ENCODE peak calls at places on chromosomes 2 and 18, in five cellular contexts. One of them, this sample, is unnamed.

GRCh38 chr2:98346259-98347236 is at the start of gene CNGA3:
- DNase-seq in WTC11: peak
- DNase-seq in HepG2: no peak
- DNase-seq in H1: peak
- DNase-seq in K562: peak
- DNase-seq in this sample: no peak

GRCh38 chr18:6022089-6022444 is 126.7 kb upstream of the TMEM200C start:
- DNase-seq in H1: no peak
- DNase-seq in K562: no peak
- DNase-seq in WTC11: no peak
- DNase-seq in HepG2: no peak
- DNase-seq in this sample: no peak

GRCh38 chr2:20648207-20648606 is 2.7 kb downstream of the HS1BP3 start:
- DNase-seq in HepG2: no peak
- DNase-seq in H1: no peak
- DNase-seq in K562: no peak
- DNase-seq in WTC11: no peak
- DNase-seq in this sample: no peak

GRCh38 chr2:98084151-98084868 is 2.7 kb upstream of the VWA3B start:
- DNase-seq in H1: no peak
- DNase-seq in HepG2: peak
- DNase-seq in K562: no peak
- DNase-seq in WTC11: no peak
- DNase-seq in this sample: no peak

GRCh38 chr2:239979243-239980023 is 45.7 kb downstream of the NDUFA10 start:
- DNase-seq in WTC11: peak
- DNase-seq in K562: no peak
- DNase-seq in HepG2: no peak
- DNase-seq in H1: peak
- DNase-seq in this sample: no peak

GRCh38 chr18:8341481-8342230 is 267.6 kb upstream of the RAB12 start:
- DNase-seq in HepG2: peak
- DNase-seq in K562: no peak
- DNase-seq in H1: no peak
- DNase-seq in WTC11: no peak
- DNase-seq in this sample: no peak

GRCh38 chr2:232386740-232387450 is 8.3 kb downstream of the ALPP start:
- DNase-seq in K562: no peak
- DNase-seq in WTC11: peak
- DNase-seq in HepG2: no peak
- DNase-seq in H1: peak
- DNase-seq in this sample: no peak

GRCh38 chr2:239593965-239594771 is 193.3 kb upstream of the HDAC4 start:
- DNase-seq in H1: peak
- DNase-seq in WTC11: peak
- DNase-seq in K562: no peak
- DNase-seq in HepG2: no peak
- DNase-seq in this sample: no peak

GRCh38 chr2:50513724-50514123 is 518.2 kb downstream of the NRXN1 start:
- DNase-seq in WTC11: no peak
- DNase-seq in HepG2: no peak
- DNase-seq in K562: no peak
- DNase-seq in H1: no peak
- DNase-seq in this sample: no peak

GRCh38 chr2:130759906-130760753 is 4.8 kb downstream of the AMER3 start:
- DNase-seq in H1: no peak
- DNase-seq in WTC11: no peak
- DNase-seq in HepG2: no peak
- DNase-seq in K562: no peak
- DNase-seq in this sample: no peak

GRCh38 chr18:3305354-3305762 is 43.4 kb downstream of the MYL12B start:
- DNase-seq in HepG2: no peak
- DNase-seq in H1: no peak
- DNase-seq in WTC11: no peak
- DNase-seq in K562: peak
- DNase-seq in this sample: no peak

GRCh38 chr18:78376036-78376435 is 603.6 kb upstream of the SALL3 start:
- DNase-seq in H1: no peak
- DNase-seq in K562: no peak
- DNase-seq in WTC11: peak
- DNase-seq in HepG2: no peak
- DNase-seq in this sample: no peak

GRCh38 chr2:43714164-43714563 is 37.9 kb upstream of the C1GALT1C1L start:
- DNase-seq in WTC11: no peak
- DNase-seq in H1: no peak
- DNase-seq in K562: no peak
- DNase-seq in HepG2: no peak
- DNase-seq in this sample: no peak

GRCh38 chr2:100822587-100823248 is 2.8 kb downstream of the NPAS2 start:
- DNase-seq in WTC11: no peak
- DNase-seq in HepG2: peak
- DNase-seq in K562: no peak
- DNase-seq in H1: no peak
- DNase-seq in this sample: no peak

GRCh38 chr2:62084823-62085222 is 111.1 kb upstream of the B3GNT2 start:
- DNase-seq in H1: no peak
- DNase-seq in HepG2: no peak
- DNase-seq in WTC11: no peak
- DNase-seq in K562: no peak
- DNase-seq in this sample: no peak

GRCh38 chr18:10202947-10203346 is 251.5 kb upstream of the APCDD1 start:
- DNase-seq in K562: no peak
- DNase-seq in HepG2: no peak
- DNase-seq in WTC11: no peak
- DNase-seq in H1: no peak
- DNase-seq in this sample: no peak

GRCh38 chr2:241235859-241236593 is 47.5 kb downstream of the ANO7 start:
- DNase-seq in HepG2: no peak
- DNase-seq in H1: no peak
- DNase-seq in K562: no peak
- DNase-seq in WTC11: no peak
- DNase-seq in this sample: no peak

GRCh38 chr2:200406379-200406778 is 99.9 kb downstream of the SPATS2L start:
- DNase-seq in WTC11: no peak
- DNase-seq in H1: no peak
- DNase-seq in HepG2: peak
- DNase-seq in K562: no peak
- DNase-seq in this sample: no peak

GRCh38 chr2:236657215-236657614 is 87.6 kb downstream of the ACKR3 start:
- DNase-seq in WTC11: no peak
- DNase-seq in K562: no peak
- DNase-seq in H1: peak
- DNase-seq in HepG2: no peak
- DNase-seq in this sample: no peak

GRCh38 chr2:38244306-38244705 is 132.8 kb downstream of the ATL2 start:
- DNase-seq in H1: no peak
- DNase-seq in WTC11: no peak
- DNase-seq in K562: no peak
- DNase-seq in HepG2: no peak
- DNase-seq in this sample: no peak

GRCh38 chr2:142596334-142597088 is 281.0 kb upstream of the KYNU start:
- DNase-seq in WTC11: no peak
- DNase-seq in K562: no peak
- DNase-seq in H1: no peak
- DNase-seq in HepG2: peak
- DNase-seq in this sample: no peak

GRCh38 chr2:215590353-215590752 is 154.5 kb upstream of the FN1 start:
- DNase-seq in H1: no peak
- DNase-seq in HepG2: peak
- DNase-seq in K562: no peak
- DNase-seq in WTC11: no peak
- DNase-seq in this sample: no peak

GRCh38 chr2:238053195-238053776 is 7.5 kb upstream of the SCLY start:
- DNase-seq in HepG2: no peak
- DNase-seq in H1: no peak
- DNase-seq in K562: peak
- DNase-seq in WTC11: no peak
- DNase-seq in this sample: no peak

GRCh38 chr2:27316655-27317412 is 6.1 kb downstream of the MPV17 start:
- DNase-seq in H1: no peak
- DNase-seq in K562: no peak
- DNase-seq in WTC11: no peak
- DNase-seq in HepG2: no peak
- DNase-seq in this sample: no peak

GRCh38 chr2:160425394-160425793 is 68.2 kb downstream of the RBMS1 start:
- DNase-seq in WTC11: no peak
- DNase-seq in H1: no peak
- DNase-seq in HepG2: no peak
- DNase-seq in K562: no peak
- DNase-seq in this sample: no peak

GRCh38 chr2:174781996-174782395 is 17.7 kb upstream of the CHRNA1 start:
- DNase-seq in K562: no peak
- DNase-seq in H1: no peak
- DNase-seq in WTC11: no peak
- DNase-seq in HepG2: no peak
- DNase-seq in this sample: no peak

GRCh38 chr2:26609839-26610277 is 31.3 kb downstream of the CIB4 start:
- DNase-seq in K562: no peak
- DNase-seq in WTC11: no peak
- DNase-seq in H1: peak
- DNase-seq in HepG2: no peak
- DNase-seq in this sample: no peak

GRCh38 chr2:119960821-119961220 is 52.1 kb upstream of the EPB41L5 start:
- DNase-seq in WTC11: no peak
- DNase-seq in H1: no peak
- DNase-seq in HepG2: no peak
- DNase-seq in K562: no peak
- DNase-seq in this sample: no peak

GRCh38 chr2:158676295-158676694 is 118.8 kb upstream of the DAPL1 start:
- DNase-seq in H1: no peak
- DNase-seq in K562: no peak
- DNase-seq in HepG2: no peak
- DNase-seq in WTC11: no peak
- DNase-seq in this sample: no peak

GRCh38 chr2:191304939-191305875 is 60.0 kb downstream of the MYO1B start:
- DNase-seq in H1: no peak
- DNase-seq in HepG2: no peak
- DNase-seq in WTC11: no peak
- DNase-seq in K562: no peak
- DNase-seq in this sample: no peak

GRCh38 chr2:198950813-198951212 is 506.9 kb downstream of the SATB2 start:
- DNase-seq in WTC11: no peak
- DNase-seq in H1: no peak
- DNase-seq in HepG2: no peak
- DNase-seq in K562: no peak
- DNase-seq in this sample: no peak
- TF ChIP-seq ATF2 in WTC11: no peak
- TF ChIP-seq ATF2 in H1: no peak
- TF ChIP-seq ATF2 in HepG2: no peak
- TF ChIP-seq ATF2 in K562: no peak
- TF ChIP-seq ATF2 in this sample: no peak

DNA sequence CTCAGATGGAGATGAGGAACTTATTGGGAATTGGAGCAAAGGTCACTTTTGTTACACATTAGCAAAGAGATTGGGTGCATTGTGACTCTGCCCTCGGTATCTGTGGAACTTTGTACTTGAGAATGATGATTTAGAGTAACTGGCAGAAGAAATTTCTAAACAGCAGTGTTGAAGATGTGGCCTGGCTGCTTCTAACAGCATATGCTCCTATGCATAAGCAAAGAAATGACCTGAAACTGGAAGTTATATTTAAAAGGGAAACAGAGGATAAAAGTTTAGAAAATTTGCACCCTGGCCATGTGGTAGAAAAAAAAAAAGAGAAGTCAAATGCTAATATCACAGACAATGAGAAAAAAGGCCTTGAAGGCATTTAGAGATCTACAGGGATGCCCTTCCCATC is 256.8 kb upstream of the ZC3H15 start:
- DNase-seq in HepG2: peak
- DNase-seq in H1: no peak
- DNase-seq in WTC11: no peak
- DNase-seq in K562: no peak
- DNase-seq in this sample: no peak
- TF ChIP-seq ATF2 in HepG2: no peak
- TF ChIP-seq ATF2 in H1: no peak
- TF ChIP-seq ATF2 in WTC11: no peak
- TF ChIP-seq ATF2 in K562: no peak
- TF ChIP-seq ATF2 in this sample: no peak

DNA sequence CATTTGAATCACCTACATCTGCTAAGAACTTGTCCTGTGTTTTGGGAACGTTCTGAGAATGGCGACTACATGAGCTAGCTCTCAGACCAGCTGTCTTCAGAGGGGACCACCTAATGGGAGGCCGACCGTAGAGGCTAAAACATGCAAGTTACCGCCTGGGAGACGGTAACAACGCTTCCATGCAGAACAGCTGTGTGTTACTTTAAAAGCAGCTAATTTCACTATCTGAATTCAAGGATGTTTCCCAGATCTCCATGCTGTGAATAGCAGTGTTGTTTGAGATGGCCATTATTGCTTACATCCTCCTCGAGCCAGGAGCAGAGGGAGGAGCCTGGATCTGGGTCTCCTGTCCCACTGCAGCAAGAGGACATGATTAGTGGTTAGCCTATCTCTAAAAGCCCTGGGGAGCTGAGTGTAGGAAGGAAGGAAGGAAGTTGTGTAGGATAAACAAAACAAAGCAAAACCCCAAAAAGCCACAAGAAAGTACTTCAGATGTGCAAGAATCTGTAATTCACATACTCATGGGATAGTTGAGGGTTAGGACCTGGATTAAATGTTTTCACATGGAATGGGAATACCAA is 50.9 kb downstream of the ACTR2 start:
- DNase-seq in HepG2: no peak
- DNase-seq in WTC11: no peak
- DNase-seq in K562: peak
- DNase-seq in H1: no peak
- DNase-seq in this sample: no peak
- TF ChIP-seq ATF2 in HepG2: no peak
- TF ChIP-seq ATF2 in WTC11: no peak
- TF ChIP-seq ATF2 in K562: no peak
- TF ChIP-seq ATF2 in H1: no peak
- TF ChIP-seq ATF2 in this sample: no peak

GRCh38 chr18:46264255-46264654 is 160.1 kb downstream of the HAUS1 start:
- DNase-seq in K562: no peak
- DNase-seq in H1: no peak
- DNase-seq in WTC11: no peak
- DNase-seq in HepG2: peak
- DNase-seq in this sample: no peak
- TF ChIP-seq ATF2 in K562: no peak
- TF ChIP-seq ATF2 in H1: no peak
- TF ChIP-seq ATF2 in WTC11: no peak
- TF ChIP-seq ATF2 in HepG2: no peak
- TF ChIP-seq ATF2 in this sample: no peak

GRCh38 chr2:172962824-172963223 is 112.8 kb upstream of the MAP3K20 start:
- DNase-seq in HepG2: no peak
- DNase-seq in H1: no peak
- DNase-seq in K562: no peak
- DNase-seq in WTC11: no peak
- DNase-seq in this sample: no peak
- TF ChIP-seq ATF2 in HepG2: no peak
- TF ChIP-seq ATF2 in H1: no peak
- TF ChIP-seq ATF2 in K562: no peak
- TF ChIP-seq ATF2 in WTC11: no peak
- TF ChIP-seq ATF2 in this sample: no peak

DNA sequence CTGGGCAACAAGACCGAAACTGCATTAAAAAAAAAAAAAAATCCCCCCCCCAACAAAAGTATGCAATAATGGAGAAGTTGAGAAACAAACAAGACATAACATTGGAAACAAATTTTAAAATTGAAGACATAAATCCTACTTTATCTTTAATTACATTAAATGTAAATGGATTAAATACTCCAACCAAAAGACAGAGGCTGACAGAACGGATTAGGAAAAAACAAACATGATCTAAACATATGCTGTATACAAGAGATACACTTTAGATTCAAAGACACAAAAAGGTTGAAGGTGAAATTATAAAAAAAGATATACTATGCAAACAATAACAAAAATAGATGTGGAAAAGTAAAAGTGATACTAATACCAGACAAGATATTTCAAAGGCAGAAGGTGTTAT is 350.8 kb upstream of the RGPD4 start:
- DNase-seq in HepG2: no peak
- DNase-seq in K562: no peak
- DNase-seq in H1: no peak
- DNase-seq in WTC11: no peak
- DNase-seq in this sample: no peak
- TF ChIP-seq ATF2 in HepG2: no peak
- TF ChIP-seq ATF2 in K562: no peak
- TF ChIP-seq ATF2 in H1: no peak
- TF ChIP-seq ATF2 in WTC11: no peak
- TF ChIP-seq ATF2 in this sample: no peak

This sample was measured in GM12878.